ENCODE peak calls at places on chromosomes 4 and X, in four cellular contexts. One of them, this sample, is unnamed. For H3K4me1, the result is how much of the 10 kb centered on the place peaks cover.

GRCh38 chr4:28238756-28239155 is 1378.1 kb downstream of the STIM2 start:
- DNase-seq in transverse colon: no peak
- DNase-seq in heart left ventricle: no peak
- DNase-seq in neural progenitor cell: no peak
- DNase-seq in this sample: no peak

GRCh38 chr4:147794787-147795413 is 63.0 kb downstream of the ARHGAP10 start:
- DNase-seq in neural progenitor cell: no peak
- DNase-seq in transverse colon: no peak
- DNase-seq in heart left ventricle: no peak
- DNase-seq in this sample: no peak

GRCh38 chrX:24023972-24024664 is 2.9 kb downstream of the KLHL15 start:
- DNase-seq in heart left ventricle: no peak
- DNase-seq in transverse colon: no peak
- DNase-seq in neural progenitor cell: peak
- DNase-seq in this sample: peak

GRCh38 chr4:22202351-22203343 is 254.1 kb upstream of the KCNIP4 start:
- DNase-seq in transverse colon: peak
- DNase-seq in heart left ventricle: no peak
- DNase-seq in neural progenitor cell: no peak
- DNase-seq in this sample: peak

GRCh38 chr4:146062325-146062715 is 113.2 kb upstream of the LSM6 start:
- DNase-seq in transverse colon: no peak
- DNase-seq in heart left ventricle: no peak
- DNase-seq in neural progenitor cell: no peak
- DNase-seq in this sample: no peak

GRCh38 chr4:183532823-183533222 is 28.0 kb downstream of the ING2 start:
- DNase-seq in heart left ventricle: no peak
- DNase-seq in neural progenitor cell: no peak
- DNase-seq in transverse colon: no peak
- DNase-seq in this sample: peak

GRCh38 chr4:76074468-76074867 is at the start of gene ART3:
- DNase-seq in neural progenitor cell: no peak
- DNase-seq in heart left ventricle: peak
- DNase-seq in transverse colon: no peak
- DNase-seq in this sample: no peak

GRCh38 chr4:6493668-6494304 is 21.4 kb upstream of the PPP2R2C start:
- DNase-seq in neural progenitor cell: peak
- DNase-seq in transverse colon: no peak
- DNase-seq in heart left ventricle: no peak
- DNase-seq in this sample: peak

GRCh38 chr4:53094040-53094439 is 231.9 kb downstream of the RASL11B start:
- DNase-seq in transverse colon: no peak
- DNase-seq in neural progenitor cell: no peak
- DNase-seq in heart left ventricle: no peak
- DNase-seq in this sample: no peak

GRCh38 chr4:101022151-101023024 is 324.9 kb downstream of the PPP3CA start:
- DNase-seq in neural progenitor cell: no peak
- DNase-seq in heart left ventricle: no peak
- DNase-seq in transverse colon: no peak
- DNase-seq in this sample: peak

GRCh38 chrX:139738581-139738980 is 30.6 kb upstream of the MCF2 start:
- DNase-seq in heart left ventricle: no peak
- DNase-seq in transverse colon: no peak
- DNase-seq in neural progenitor cell: no peak
- DNase-seq in this sample: no peak

GRCh38 chrX:43140546-43140945 is 362.6 kb upstream of the PPP1R2C start:
- DNase-seq in neural progenitor cell: no peak
- DNase-seq in heart left ventricle: no peak
- DNase-seq in transverse colon: no peak
- DNase-seq in this sample: no peak

GRCh38 chr4:145287351-145287750 is 107.0 kb upstream of the OTUD4 start:
- DNase-seq in heart left ventricle: no peak
- DNase-seq in neural progenitor cell: no peak
- DNase-seq in transverse colon: no peak
- DNase-seq in this sample: no peak

DNA sequence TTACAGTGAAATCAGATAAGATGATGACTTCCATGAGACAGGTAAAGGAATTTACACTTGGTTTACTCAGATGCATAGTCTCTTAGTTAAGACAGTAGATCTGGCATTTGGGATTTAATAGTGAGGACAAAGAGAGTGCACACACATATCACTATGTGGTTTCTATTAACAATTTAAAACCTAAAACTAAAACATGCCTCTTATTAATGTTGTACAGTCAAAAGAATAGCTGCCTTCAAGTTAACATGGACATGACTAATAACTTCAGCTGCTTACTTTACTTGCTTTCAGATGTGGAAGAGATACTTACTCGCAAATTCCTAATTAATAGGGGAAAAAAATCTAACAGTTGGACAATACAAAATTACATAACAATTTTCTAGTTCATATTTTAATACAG is 27.1 kb downstream of the GALNT7 start:
- DNase-seq in transverse colon: no peak
- DNase-seq in neural progenitor cell: no peak
- DNase-seq in heart left ventricle: no peak
- DNase-seq in this sample: no peak
- H3K4me1 ChIP-seq in transverse colon: under half
- H3K4me1 ChIP-seq in neural progenitor cell: under half
- H3K4me1 ChIP-seq in heart left ventricle: under half
- H3K4me1 ChIP-seq in this sample: under half

GRCh38 chr4:165331823-165332222 is 4.4 kb downstream of the MSMO1 start:
- DNase-seq in heart left ventricle: no peak
- DNase-seq in transverse colon: no peak
- DNase-seq in neural progenitor cell: peak
- DNase-seq in this sample: no peak
- H3K4me1 ChIP-seq in heart left ventricle: under half
- H3K4me1 ChIP-seq in transverse colon: under half
- H3K4me1 ChIP-seq in neural progenitor cell: half or more
- H3K4me1 ChIP-seq in this sample: under half

GRCh38 chr4:31088600-31089230 is 368.5 kb downstream of the PCDH7 start:
- DNase-seq in heart left ventricle: no peak
- DNase-seq in transverse colon: no peak
- DNase-seq in neural progenitor cell: no peak
- DNase-seq in this sample: peak
- H3K4me1 ChIP-seq in heart left ventricle: under half
- H3K4me1 ChIP-seq in transverse colon: under half
- H3K4me1 ChIP-seq in neural progenitor cell: under half
- H3K4me1 ChIP-seq in this sample: under half

GRCh38 chr4:127622621-127622922 is 10.2 kb upstream of the INTU start:
- DNase-seq in neural progenitor cell: no peak
- DNase-seq in transverse colon: no peak
- DNase-seq in heart left ventricle: no peak
- DNase-seq in this sample: no peak

GRCh38 chr4:127623755-127624087 is 9.0 kb upstream of the INTU start:
- DNase-seq in transverse colon: no peak
- DNase-seq in heart left ventricle: no peak
- DNase-seq in neural progenitor cell: peak
- DNase-seq in this sample: peak

GRCh38 chr4:127622923-127623754 is 9.6 kb upstream of the INTU start:
- DNase-seq in neural progenitor cell: peak
- DNase-seq in heart left ventricle: no peak
- DNase-seq in transverse colon: peak
- DNase-seq in this sample: peak

GRCh38 chr4:127616898-127617297 is 15.9 kb upstream of the INTU start:
- DNase-seq in heart left ventricle: no peak
- DNase-seq in transverse colon: no peak
- DNase-seq in neural progenitor cell: no peak
- DNase-seq in this sample: no peak

DNA sequence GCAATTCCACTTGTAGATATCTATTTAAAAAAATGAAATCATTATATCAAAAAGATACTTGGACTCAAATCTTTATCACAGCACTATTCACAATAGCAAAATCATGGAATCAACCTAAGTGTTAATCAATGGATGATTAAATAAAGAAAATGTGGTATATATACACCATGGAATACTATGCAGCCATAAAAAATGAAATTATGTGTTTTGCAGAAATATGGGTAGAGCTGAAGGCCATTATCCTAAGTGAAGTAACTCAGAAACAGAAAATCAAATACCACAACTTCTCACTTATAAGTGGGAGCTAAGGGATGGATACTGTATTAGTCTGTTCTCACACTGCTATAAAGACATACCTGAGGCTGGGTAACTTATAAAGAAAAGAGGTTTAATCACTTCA is 14.3 kb upstream of the INTU start:
- DNase-seq in transverse colon: no peak
- DNase-seq in heart left ventricle: no peak
- DNase-seq in neural progenitor cell: no peak
- DNase-seq in this sample: no peak
- H3K4me1 ChIP-seq in transverse colon: under half
- H3K4me1 ChIP-seq in heart left ventricle: under half
- H3K4me1 ChIP-seq in neural progenitor cell: under half
- H3K4me1 ChIP-seq in this sample: under half

GRCh38 chr4:168560184-168560834 is 63.5 kb downstream of the PALLD start:
- DNase-seq in neural progenitor cell: no peak
- DNase-seq in transverse colon: no peak
- DNase-seq in heart left ventricle: no peak
- DNase-seq in this sample: peak

GRCh38 chr4:168558587-168558986 is 61.7 kb downstream of the PALLD start:
- DNase-seq in transverse colon: no peak
- DNase-seq in neural progenitor cell: no peak
- DNase-seq in heart left ventricle: no peak
- DNase-seq in this sample: no peak

GRCh38 chr4:168557658-168558057 is 60.8 kb downstream of the PALLD start:
- DNase-seq in neural progenitor cell: no peak
- DNase-seq in heart left ventricle: no peak
- DNase-seq in transverse colon: no peak
- DNase-seq in this sample: no peak

GRCh38 chr4:168562021-168562691 is 65.3 kb downstream of the PALLD start:
- DNase-seq in heart left ventricle: no peak
- DNase-seq in neural progenitor cell: no peak
- DNase-seq in transverse colon: no peak
- DNase-seq in this sample: peak

DNA sequence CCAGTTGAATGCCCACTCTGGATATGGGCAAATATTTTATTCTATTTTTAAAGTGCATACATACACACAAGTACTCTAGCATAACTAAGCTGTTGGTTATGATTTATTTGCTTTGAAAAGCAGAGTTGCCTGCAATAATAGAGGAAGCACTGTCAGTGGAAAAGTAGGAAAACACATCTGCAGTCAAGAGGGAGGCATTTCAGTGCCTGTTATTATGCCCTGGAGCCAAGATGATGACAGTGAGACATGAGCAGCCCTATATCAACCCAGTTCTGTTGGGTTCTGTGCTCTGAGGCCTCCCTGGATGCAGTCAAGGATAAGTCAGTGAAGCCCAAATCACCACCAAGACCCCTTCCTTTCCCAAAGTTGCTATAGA is 64.0 kb downstream of the PALLD start:
- DNase-seq in neural progenitor cell: no peak
- DNase-seq in transverse colon: no peak
- DNase-seq in heart left ventricle: no peak
- DNase-seq in this sample: peak
- H3K4me1 ChIP-seq in neural progenitor cell: under half
- H3K4me1 ChIP-seq in transverse colon: under half
- H3K4me1 ChIP-seq in heart left ventricle: under half
- H3K4me1 ChIP-seq in this sample: under half

DNA sequence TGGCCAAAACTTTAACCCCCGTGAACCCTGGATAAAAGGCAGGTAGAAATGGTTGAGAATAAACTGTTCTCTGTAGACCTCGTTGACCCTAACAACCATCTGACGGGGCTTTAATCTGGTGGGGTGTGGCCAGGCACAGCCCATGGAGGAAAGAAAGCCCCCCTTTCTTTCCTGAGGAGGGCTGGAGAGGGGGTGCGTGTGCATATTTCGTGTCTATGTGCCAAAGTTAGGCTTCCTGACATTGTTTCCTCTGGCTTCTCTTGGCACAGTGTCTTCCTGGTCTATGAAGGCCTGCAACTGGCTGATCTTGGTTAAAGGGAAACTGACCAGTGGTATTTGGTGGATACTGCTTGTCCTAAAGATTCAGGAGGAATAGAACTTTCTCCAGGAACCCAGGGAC is 97.1 kb downstream of the MGST2 start:
- DNase-seq in neural progenitor cell: no peak
- DNase-seq in transverse colon: no peak
- DNase-seq in heart left ventricle: peak
- DNase-seq in this sample: no peak
- H3K4me1 ChIP-seq in neural progenitor cell: under half
- H3K4me1 ChIP-seq in transverse colon: under half
- H3K4me1 ChIP-seq in heart left ventricle: half or more
- H3K4me1 ChIP-seq in this sample: under half

This sample was measured in adipocyte.